ENCODE peak calls at places on chromosome 11, in six cellular contexts. One of them, this sample, is unnamed.

GRCh38 chr11:2521681-2522630 is 77.1 kb downstream of the KCNQ1 start:
- DNase-seq in H9: peak
- DNase-seq in cardiac muscle cell: no peak
- DNase-seq in stomach: peak
- DNase-seq in epithelial cell of esophagus: no peak
- DNase-seq in fibroblast of the aortic adventitia: no peak
- DNase-seq in this sample: no peak

GRCh38 chr11:19714387-19715363 is 2.0 kb downstream of the NAV2 start:
- DNase-seq in H9: peak
- DNase-seq in cardiac muscle cell: peak
- DNase-seq in stomach: no peak
- DNase-seq in epithelial cell of esophagus: no peak
- DNase-seq in fibroblast of the aortic adventitia: peak
- DNase-seq in this sample: peak

GRCh38 chr11:33552756-33553155 is 147.9 kb downstream of the C11orf91 start:
- DNase-seq in H9: no peak
- DNase-seq in cardiac muscle cell: no peak
- DNase-seq in fibroblast of the aortic adventitia: no peak
- DNase-seq in epithelial cell of esophagus: peak
- DNase-seq in stomach: no peak
- DNase-seq in this sample: no peak

GRCh38 chr11:1503708-1504104 is 17.1 kb upstream of the MOB2 start:
- DNase-seq in stomach: peak
- DNase-seq in fibroblast of the aortic adventitia: no peak
- DNase-seq in epithelial cell of esophagus: no peak
- DNase-seq in H9: no peak
- DNase-seq in cardiac muscle cell: no peak
- DNase-seq in this sample: no peak

GRCh38 chr11:61123775-61124571 is 21.7 kb downstream of the CD5 start:
- DNase-seq in H9: no peak
- DNase-seq in fibroblast of the aortic adventitia: no peak
- DNase-seq in cardiac muscle cell: no peak
- DNase-seq in stomach: no peak
- DNase-seq in epithelial cell of esophagus: no peak
- DNase-seq in this sample: no peak

GRCh38 chr11:9693801-9694553 is 30.1 kb downstream of the SWAP70 start:
- DNase-seq in epithelial cell of esophagus: peak
- DNase-seq in cardiac muscle cell: no peak
- DNase-seq in fibroblast of the aortic adventitia: no peak
- DNase-seq in stomach: no peak
- DNase-seq in H9: no peak
- DNase-seq in this sample: no peak

GRCh38 chr11:122717264-122717867 is 61.8 kb downstream of the UBASH3B start:
- DNase-seq in cardiac muscle cell: no peak
- DNase-seq in H9: no peak
- DNase-seq in epithelial cell of esophagus: no peak
- DNase-seq in fibroblast of the aortic adventitia: no peak
- DNase-seq in stomach: peak
- DNase-seq in this sample: no peak

GRCh38 chr11:76598426-76598839 is 72.1 kb downstream of the LRRC32 start:
- DNase-seq in fibroblast of the aortic adventitia: peak
- DNase-seq in H9: peak
- DNase-seq in epithelial cell of esophagus: peak
- DNase-seq in stomach: no peak
- DNase-seq in cardiac muscle cell: peak
- DNase-seq in this sample: peak

GRCh38 chr11:99068832-99069231 is 48.1 kb downstream of the CNTN5 start:
- DNase-seq in epithelial cell of esophagus: peak
- DNase-seq in H9: no peak
- DNase-seq in stomach: no peak
- DNase-seq in fibroblast of the aortic adventitia: no peak
- DNase-seq in cardiac muscle cell: no peak
- DNase-seq in this sample: no peak

GRCh38 chr11:68398870-68399865 is 61.4 kb upstream of the PPP6R3 start:
- DNase-seq in epithelial cell of esophagus: no peak
- DNase-seq in stomach: peak
- DNase-seq in cardiac muscle cell: peak
- DNase-seq in H9: no peak
- DNase-seq in fibroblast of the aortic adventitia: peak
- DNase-seq in this sample: no peak

GRCh38 chr11:792535-792821 is 2.6 kb upstream of the CEND1 start:
- DNase-seq in epithelial cell of esophagus: no peak
- DNase-seq in fibroblast of the aortic adventitia: no peak
- DNase-seq in stomach: no peak
- DNase-seq in cardiac muscle cell: no peak
- DNase-seq in H9: no peak
- DNase-seq in this sample: no peak

GRCh38 chr11:64688534-64688982 is 34.4 kb downstream of the NRXN2 start:
- DNase-seq in epithelial cell of esophagus: peak
- DNase-seq in fibroblast of the aortic adventitia: peak
- DNase-seq in stomach: peak
- DNase-seq in H9: peak
- DNase-seq in cardiac muscle cell: peak
- DNase-seq in this sample: peak

GRCh38 chr11:6660712-6661111 is 5.1 kb upstream of the DCHS1 start:
- DNase-seq in epithelial cell of esophagus: no peak
- DNase-seq in stomach: no peak
- DNase-seq in H9: no peak
- DNase-seq in fibroblast of the aortic adventitia: no peak
- DNase-seq in cardiac muscle cell: no peak
- DNase-seq in this sample: no peak

GRCh38 chr11:128692750-128693578 is 908 bp upstream of the FLI1 start:
- DNase-seq in cardiac muscle cell: peak
- DNase-seq in stomach: no peak
- DNase-seq in H9: peak
- DNase-seq in epithelial cell of esophagus: peak
- DNase-seq in fibroblast of the aortic adventitia: peak
- DNase-seq in this sample: peak

GRCh38 chr11:57792060-57792541 is 30.5 kb downstream of the CTNND1 start:
- DNase-seq in epithelial cell of esophagus: peak
- DNase-seq in H9: no peak
- DNase-seq in cardiac muscle cell: peak
- DNase-seq in stomach: peak
- DNase-seq in fibroblast of the aortic adventitia: no peak
- DNase-seq in this sample: no peak

GRCh38 chr11:126172596-126173038 is 38.8 kb downstream of the RPUSD4 start:
- DNase-seq in cardiac muscle cell: peak
- DNase-seq in stomach: no peak
- DNase-seq in fibroblast of the aortic adventitia: peak
- DNase-seq in epithelial cell of esophagus: no peak
- DNase-seq in H9: no peak
- DNase-seq in this sample: no peak

GRCh38 chr11:2428322-2428795 is 16.0 kb downstream of the TRPM5 start:
- DNase-seq in stomach: peak
- DNase-seq in cardiac muscle cell: peak
- DNase-seq in H9: peak
- DNase-seq in fibroblast of the aortic adventitia: peak
- DNase-seq in epithelial cell of esophagus: peak
- DNase-seq in this sample: peak

GRCh38 chr11:126354631-126355323 is 709 bp upstream of the ST3GAL4 start:
- DNase-seq in fibroblast of the aortic adventitia: no peak
- DNase-seq in epithelial cell of esophagus: no peak
- DNase-seq in cardiac muscle cell: no peak
- DNase-seq in H9: no peak
- DNase-seq in stomach: no peak
- DNase-seq in this sample: no peak

GRCh38 chr11:100403817-100404216 is 283.3 kb upstream of the ARHGAP42 start:
- DNase-seq in epithelial cell of esophagus: no peak
- DNase-seq in stomach: no peak
- DNase-seq in cardiac muscle cell: peak
- DNase-seq in H9: no peak
- DNase-seq in fibroblast of the aortic adventitia: peak
- DNase-seq in this sample: no peak

GRCh38 chr11:134759855-134760254 is 347.8 kb upstream of the B3GAT1 start:
- DNase-seq in H9: no peak
- DNase-seq in fibroblast of the aortic adventitia: no peak
- DNase-seq in epithelial cell of esophagus: no peak
- DNase-seq in stomach: no peak
- DNase-seq in cardiac muscle cell: no peak
- DNase-seq in this sample: no peak

GRCh38 chr11:14657841-14658240 is 14.2 kb downstream of the PDE3B start:
- DNase-seq in stomach: no peak
- DNase-seq in epithelial cell of esophagus: no peak
- DNase-seq in H9: no peak
- DNase-seq in cardiac muscle cell: no peak
- DNase-seq in fibroblast of the aortic adventitia: no peak
- DNase-seq in this sample: no peak

GRCh38 chr11:32602657-32603410 is 19.2 kb downstream of the EIF3M start:
- DNase-seq in fibroblast of the aortic adventitia: peak
- DNase-seq in H9: no peak
- DNase-seq in epithelial cell of esophagus: no peak
- DNase-seq in stomach: no peak
- DNase-seq in cardiac muscle cell: peak
- DNase-seq in this sample: no peak

GRCh38 chr11:112185883-112186282 is 10.6 kb downstream of the BCO2 start:
- DNase-seq in fibroblast of the aortic adventitia: no peak
- DNase-seq in epithelial cell of esophagus: no peak
- DNase-seq in cardiac muscle cell: no peak
- DNase-seq in H9: no peak
- DNase-seq in stomach: no peak
- DNase-seq in this sample: no peak

GRCh38 chr11:48116437-48116836 is 100.2 kb upstream of the OR4B1 start:
- DNase-seq in H9: no peak
- DNase-seq in fibroblast of the aortic adventitia: no peak
- DNase-seq in stomach: no peak
- DNase-seq in epithelial cell of esophagus: peak
- DNase-seq in cardiac muscle cell: no peak
- DNase-seq in this sample: no peak

GRCh38 chr11:91243630-91244029 is 981.0 kb upstream of the FAT3 start:
- DNase-seq in H9: no peak
- DNase-seq in cardiac muscle cell: peak
- DNase-seq in epithelial cell of esophagus: peak
- DNase-seq in fibroblast of the aortic adventitia: peak
- DNase-seq in stomach: no peak
- DNase-seq in this sample: no peak

GRCh38 chr11:119377112-119377901 is 4.2 kb downstream of the USP2 start:
- DNase-seq in stomach: no peak
- DNase-seq in epithelial cell of esophagus: peak
- DNase-seq in cardiac muscle cell: no peak
- DNase-seq in fibroblast of the aortic adventitia: no peak
- DNase-seq in H9: no peak
- DNase-seq in this sample: no peak

GRCh38 chr11:107757661-107758060 is 45.8 kb upstream of the SLN start:
- DNase-seq in epithelial cell of esophagus: no peak
- DNase-seq in H9: no peak
- DNase-seq in cardiac muscle cell: no peak
- DNase-seq in stomach: no peak
- DNase-seq in fibroblast of the aortic adventitia: no peak
- DNase-seq in this sample: no peak
- TF ChIP-seq CTCF in epithelial cell of esophagus: peak
- TF ChIP-seq CTCF in H9: peak
- TF ChIP-seq CTCF in cardiac muscle cell: peak
- TF ChIP-seq CTCF in stomach: no peak
- TF ChIP-seq CTCF in fibroblast of the aortic adventitia: no peak
- TF ChIP-seq CTCF in this sample: no peak

GRCh38 chr11:63022422-63022821 is 6.8 kb upstream of the SLC22A8 start:
- DNase-seq in cardiac muscle cell: no peak
- DNase-seq in epithelial cell of esophagus: no peak
- DNase-seq in stomach: no peak
- DNase-seq in H9: peak
- DNase-seq in fibroblast of the aortic adventitia: no peak
- DNase-seq in this sample: no peak

GRCh38 chr11:63023415-63023814 is 7.8 kb upstream of the SLC22A8 start:
- DNase-seq in cardiac muscle cell: no peak
- DNase-seq in H9: peak
- DNase-seq in epithelial cell of esophagus: no peak
- DNase-seq in fibroblast of the aortic adventitia: no peak
- DNase-seq in stomach: no peak
- DNase-seq in this sample: no peak

GRCh38 chr11:63019506-63019905 is 3.9 kb upstream of the SLC22A8 start:
- DNase-seq in epithelial cell of esophagus: no peak
- DNase-seq in fibroblast of the aortic adventitia: no peak
- DNase-seq in H9: no peak
- DNase-seq in cardiac muscle cell: no peak
- DNase-seq in stomach: no peak
- DNase-seq in this sample: no peak

GRCh38 chr11:63023851-63024648 is 8.4 kb upstream of the SLC22A8 start:
- DNase-seq in stomach: peak
- DNase-seq in epithelial cell of esophagus: peak
- DNase-seq in cardiac muscle cell: peak
- DNase-seq in fibroblast of the aortic adventitia: peak
- DNase-seq in H9: peak
- DNase-seq in this sample: peak

DNA sequence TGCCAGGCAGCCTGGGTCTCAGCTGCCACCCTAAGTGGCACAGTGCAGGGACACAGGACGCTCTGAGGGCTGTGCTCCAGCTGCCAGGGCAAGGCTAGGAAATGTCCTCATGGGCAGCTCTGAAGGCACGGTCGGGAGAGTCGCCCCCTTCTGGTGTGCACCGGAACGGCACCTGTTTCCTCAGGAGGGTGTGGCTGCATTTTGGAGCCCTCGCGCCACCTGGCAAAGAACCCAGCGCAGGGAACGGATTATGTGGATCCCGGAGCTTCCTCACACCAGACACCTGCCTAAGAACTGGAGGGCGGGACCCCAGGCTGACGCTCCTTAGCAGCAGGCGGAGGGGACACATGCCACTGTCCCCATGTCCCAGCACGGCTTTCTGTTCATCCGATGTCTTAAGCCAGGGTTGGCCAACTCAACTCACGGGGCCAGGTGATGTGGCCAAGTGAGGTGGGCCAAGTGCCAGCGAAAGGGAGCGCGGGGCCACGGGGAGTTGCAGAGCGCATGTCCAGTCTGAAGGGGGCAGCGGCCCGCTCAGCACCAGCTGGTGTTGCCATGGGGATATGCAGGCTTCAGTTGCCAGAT is 5.1 kb upstream of the SLC22A8 start:
- DNase-seq in H9: peak
- DNase-seq in stomach: no peak
- DNase-seq in fibroblast of the aortic adventitia: no peak
- DNase-seq in cardiac muscle cell: no peak
- DNase-seq in epithelial cell of esophagus: no peak
- DNase-seq in this sample: peak
- TF ChIP-seq CTCF in H9: peak
- TF ChIP-seq CTCF in stomach: no peak
- TF ChIP-seq CTCF in fibroblast of the aortic adventitia: peak
- TF ChIP-seq CTCF in cardiac muscle cell: peak
- TF ChIP-seq CTCF in epithelial cell of esophagus: peak
- TF ChIP-seq CTCF in this sample: peak

GRCh38 chr11:10893713-10894112 is 35.9 kb upstream of the ZBED5 start:
- DNase-seq in fibroblast of the aortic adventitia: peak
- DNase-seq in H9: no peak
- DNase-seq in stomach: no peak
- DNase-seq in cardiac muscle cell: peak
- DNase-seq in epithelial cell of esophagus: peak
- DNase-seq in this sample: no peak
- TF ChIP-seq CTCF in fibroblast of the aortic adventitia: peak
- TF ChIP-seq CTCF in H9: no peak
- TF ChIP-seq CTCF in stomach: no peak
- TF ChIP-seq CTCF in cardiac muscle cell: no peak
- TF ChIP-seq CTCF in epithelial cell of esophagus: peak
- TF ChIP-seq CTCF in this sample: no peak

DNA sequence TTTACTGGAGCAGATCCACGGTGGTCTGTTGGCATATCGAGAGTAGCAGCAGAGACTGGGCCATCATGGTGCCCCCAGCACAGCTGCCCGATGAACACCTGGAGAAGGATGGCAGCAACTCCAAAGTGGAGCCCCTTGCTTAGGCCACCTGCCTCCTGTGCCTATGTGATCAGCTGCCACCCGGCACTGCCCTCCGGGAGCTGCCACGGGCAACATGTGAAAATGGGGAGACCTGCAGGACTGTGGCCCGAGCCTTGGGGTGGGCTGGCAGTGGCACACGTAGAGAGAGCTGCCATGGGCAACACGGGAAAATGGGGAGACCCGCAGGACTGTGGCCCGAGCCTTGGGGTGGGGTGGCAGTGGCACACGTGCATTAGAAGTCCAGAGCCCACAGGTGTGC is 3.1 kb downstream of the FXYD2 start:
- DNase-seq in H9: no peak
- DNase-seq in cardiac muscle cell: no peak
- DNase-seq in epithelial cell of esophagus: no peak
- DNase-seq in fibroblast of the aortic adventitia: no peak
- DNase-seq in stomach: no peak
- DNase-seq in this sample: no peak
- TF ChIP-seq CTCF in H9: no peak
- TF ChIP-seq CTCF in cardiac muscle cell: no peak
- TF ChIP-seq CTCF in epithelial cell of esophagus: no peak
- TF ChIP-seq CTCF in fibroblast of the aortic adventitia: no peak
- TF ChIP-seq CTCF in stomach: no peak
- TF ChIP-seq CTCF in this sample: no peak